ENCODE peak calls at places on chromosomes 5 and 9, in ten cellular contexts. L is heart left ventricle, V is cardiac muscle cell, I is astrocyte of the spinal cord, T is mesendoderm, J is fibroblast of mammary gland, F is fibroblast of the aortic adventitia, R is prostate gland, A is mesenchymal stem cell, X is uterus. K is an unnamed sample.

GRCh38 chr5:610744-611730 is 1.1 kb upstream of the CEP72 start:
- DNase-seq in T (no peak), L (no peak), R (no peak), I (no peak), X (no peak), J (no peak), V (no peak), F (no peak), A (no peak), K (no peak)

GRCh38 chr5:170483701-170484458 is 19.9 kb upstream of the KCNIP1 start:
- DNase-seq in A (peak), V (no peak), L (no peak), F (no peak), X (no peak), J (peak), R (no peak), I (peak), T (peak), K (no peak)

GRCh38 chr9:122551371-122551770 is 1.5 kb upstream of the OR1N2 start:
- DNase-seq in I (no peak), V (no peak), J (no peak), L (no peak), T (no peak), F (no peak), R (no peak), X (no peak), A (no peak), K (no peak)

GRCh38 chr9:90107021-90107771 is 502.4 kb downstream of the GADD45G start:
- DNase-seq in A (peak), X (peak), F (peak), T (peak), L (peak), I (peak), J (peak), R (peak), V (no peak), K (peak)

GRCh38 chr9:85536076-85536475 is 205.7 kb downstream of the AGTPBP1 start:
- DNase-seq in R (no peak), T (peak), J (peak), I (peak), A (peak), X (no peak), V (no peak), F (peak), L (no peak), K (no peak)

GRCh38 chr5:128681764-128682664 is 144.0 kb upstream of the FBN2 start:
- DNase-seq in F (no peak), T (peak), J (no peak), X (no peak), A (no peak), I (peak), R (peak), V (peak), L (no peak), K (no peak)

GRCh38 chr5:151068571-151069197 is 12.2 kb downstream of the TNIP1 start:
- DNase-seq in A (peak), T (no peak), I (peak), X (no peak), F (no peak), L (peak), R (no peak), V (no peak), J (no peak), K (no peak)

GRCh38 chr9:107249131-107249533 is 33.9 kb upstream of the RAD23B start:
- DNase-seq in L (no peak), I (peak), J (no peak), V (no peak), T (peak), X (no peak), A (peak), F (no peak), R (no peak), K (no peak)

GRCh38 chr5:98455660-98456059 is 317.8 kb upstream of the RGMB start:
- DNase-seq in T (no peak), F (peak), A (peak), I (peak), J (peak), L (no peak), R (no peak), X (no peak), V (no peak), K (no peak)

GRCh38 chr5:10364186-10364689 is 10.7 kb downstream of the MARCHF6 start:
- DNase-seq in I (no peak), J (no peak), T (peak), R (no peak), X (no peak), L (no peak), F (no peak), A (no peak), V (no peak), K (no peak)

GRCh38 chr5:91281409-91281808 is 101.7 kb downstream of the ARRDC3 start:
- DNase-seq in A (peak), J (peak), R (no peak), I (peak), T (no peak), V (no peak), F (peak), L (no peak), X (no peak), K (no peak)

GRCh38 chr5:94793113-94793815 is 174.8 kb downstream of the SLF1 start:
- DNase-seq in J (peak), R (no peak), T (no peak), I (peak), A (peak), X (no peak), F (peak), L (no peak), V (no peak), K (no peak)

GRCh38 chr9:116100711-116101111 is 52.9 kb upstream of the PAPPA start:
- DNase-seq in T (no peak), F (peak), L (no peak), I (no peak), A (no peak), V (no peak), J (peak), X (no peak), R (no peak), K (no peak)

GRCh38 chr5:676699-677076 is 16.5 kb downstream of the TPPP start:
- DNase-seq in X (no peak), I (no peak), A (no peak), V (no peak), R (no peak), L (no peak), J (no peak), T (no peak), F (no peak), K (no peak)

GRCh38 chr5:110625376-110625999 is 101.0 kb downstream of the TMEM232 start:
- DNase-seq in A (peak), F (peak), I (peak), V (peak), T (peak), J (peak), L (no peak), R (no peak), X (no peak), K (no peak)

GRCh38 chr5:160165137-160166068 is 46.2 kb upstream of the PWWP2A start:
- DNase-seq in J (peak), A (peak), V (peak), R (no peak), F (peak), I (peak), L (peak), T (peak), X (peak), K (peak)

GRCh38 chr5:178931846-178932760 is 8.9 kb upstream of the ZNF454 start:
- DNase-seq in L (no peak), T (peak), A (no peak), V (no peak), X (no peak), J (no peak), R (no peak), I (peak), F (no peak), K (no peak)

GRCh38 chr5:119411935-119412623 is 40.2 kb upstream of the HSD17B4 start:
- DNase-seq in X (peak), J (peak), L (peak), A (peak), I (peak), R (peak), F (peak), V (peak), T (peak), K (peak)

GRCh38 chr5:173324115-173325001 is 3.9 kb downstream of the STC2 start:
- DNase-seq in V (no peak), R (no peak), A (no peak), T (no peak), I (peak), X (peak), F (peak), L (peak), J (peak), K (peak)

GRCh38 chr5:134545070-134545868 is 19.8 kb downstream of the JADE2 start:
- DNase-seq in L (peak), R (no peak), J (peak), T (no peak), I (no peak), V (no peak), X (peak), F (peak), A (peak), K (no peak)

GRCh38 chr5:95080456-95080855 is 204.4 kb downstream of the MCTP1 start:
- DNase-seq in L (no peak), X (no peak), A (peak), T (no peak), R (no peak), J (no peak), F (peak), I (no peak), V (no peak), K (no peak)

GRCh38 chr9:108963459-108964143 is 29.4 kb downstream of the ABITRAM start:
- DNase-seq in V (peak), T (no peak), A (no peak), L (peak), R (peak), F (no peak), I (peak), X (no peak), J (no peak), K (no peak)

GRCh38 chr9:135581636-135582426 is 20.3 kb downstream of the PAEP start:
- DNase-seq in I (no peak), R (no peak), A (no peak), X (no peak), F (no peak), J (no peak), V (no peak), T (no peak), L (no peak), K (peak)

GRCh38 chr5:170111088-170111796 is 5.5 kb downstream of the FOXI1 start:
- DNase-seq in A (no peak), J (no peak), F (no peak), L (no peak), X (no peak), T (no peak), V (no peak), R (no peak), I (no peak), K (no peak)

GRCh38 chr5:36244076-36244475 is 2.4 kb upstream of the NADK2 start:
- DNase-seq in I (no peak), F (no peak), R (no peak), L (no peak), V (no peak), X (no peak), A (no peak), T (no peak), J (no peak), K (no peak)

GRCh38 chr5:147483961-147484707 is 25.7 kb downstream of the DPYSL3 start:
- DNase-seq in L (peak), F (peak), X (peak), R (no peak), V (no peak), A (peak), T (no peak), I (peak), J (peak), K (no peak)

GRCh38 chr5:38847549-38848341 is 1.9 kb downstream of the OSMR start:
- DNase-seq in I (peak), X (no peak), A (peak), R (no peak), T (no peak), J (no peak), V (no peak), L (no peak), F (peak), K (no peak)
- H3K4me3 ChIP-seq in I (peak), X (peak), A (no peak), R (no peak), T (no peak), J (peak), V (no peak), L (peak), F (peak), K (peak)

DNA sequence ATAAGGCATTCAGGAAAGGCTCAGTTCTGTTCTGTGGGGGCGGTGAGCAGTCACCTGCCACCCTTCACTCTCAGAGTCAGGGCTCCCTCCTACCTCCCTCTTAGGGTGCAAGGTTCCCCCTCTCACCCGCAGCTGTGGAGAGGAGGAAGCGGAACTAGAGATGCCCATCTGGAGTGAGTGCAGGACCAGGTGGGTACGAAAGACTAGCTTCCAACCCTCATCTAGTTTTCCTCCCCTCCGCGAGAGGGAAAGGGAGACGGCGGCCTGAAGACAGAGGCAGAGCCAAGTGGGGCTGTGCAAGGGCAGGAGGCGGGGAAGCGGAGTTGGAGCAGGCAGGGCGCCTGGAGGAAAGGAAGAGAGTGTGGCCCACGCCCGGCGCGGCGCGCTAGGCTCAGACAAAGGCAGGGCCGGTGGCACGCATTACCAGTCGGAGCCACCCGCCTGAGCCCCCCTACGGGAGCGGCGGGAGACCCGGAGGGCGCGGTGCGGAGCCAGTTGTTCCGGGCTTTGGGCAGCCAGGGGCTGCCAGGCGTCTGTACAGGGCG is 7.3 kb downstream of the PRR7 start:
- DNase-seq in L (no peak), A (no peak), J (no peak), R (no peak), I (no peak), F (peak), T (no peak), X (no peak), V (peak), K (no peak)
- H3K4me3 ChIP-seq in L (peak), A (peak), J (no peak), R (peak), I (peak), F (no peak), T (no peak), X (peak), V (peak), K (peak)

GRCh38 chr5:143594913-143595818 is 191.7 kb upstream of the NR3C1 start:
- DNase-seq in L (no peak), J (peak), I (peak), V (no peak), T (no peak), A (peak), F (no peak), R (peak), X (no peak), K (no peak)
- H3K4me3 ChIP-seq in L (no peak), J (no peak), I (no peak), V (no peak), T (no peak), A (no peak), F (no peak), R (no peak), X (no peak), K (no peak)

DNA sequence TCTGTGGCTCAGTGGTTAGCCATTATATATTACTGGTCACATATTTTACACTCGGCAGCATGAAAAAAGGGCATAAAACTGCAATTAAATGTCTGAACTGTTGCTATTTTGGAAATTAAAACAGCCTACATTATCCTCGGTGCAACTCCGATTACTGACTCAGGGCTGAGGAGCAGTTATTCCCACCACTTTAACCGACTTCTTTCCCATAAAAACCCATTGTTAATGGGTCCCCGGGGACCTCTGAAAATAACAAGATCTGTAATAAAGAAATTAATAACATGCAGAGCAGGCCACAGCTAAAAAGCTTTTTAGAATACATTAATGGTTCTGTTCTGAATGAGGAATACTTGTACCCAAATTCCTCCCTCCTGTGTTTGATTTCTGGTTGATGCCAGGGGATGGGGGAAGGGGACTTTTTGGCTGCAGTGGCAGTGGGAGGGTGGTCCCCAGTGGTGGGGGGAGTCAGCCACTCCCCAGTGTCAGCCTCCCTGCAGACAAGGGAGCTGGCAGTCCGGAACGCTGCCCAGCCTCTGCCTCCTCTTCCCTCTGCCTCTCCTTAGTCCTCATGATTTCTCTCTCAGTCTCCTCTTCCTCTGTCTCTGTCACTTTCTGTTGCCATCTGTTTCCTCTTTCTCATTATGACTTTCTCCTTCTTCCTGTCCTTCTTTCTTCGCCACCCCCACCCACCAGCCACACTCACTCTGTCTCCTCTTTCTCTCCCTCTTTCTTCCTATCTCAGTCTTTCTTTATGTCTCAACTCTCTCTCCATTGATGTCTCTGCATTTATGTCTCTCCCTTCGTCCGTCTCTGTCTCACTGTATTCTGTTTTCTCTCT is 59.0 kb upstream of the ZBTB43 start:
- DNase-seq in X (no peak), T (no peak), F (no peak), L (no peak), A (no peak), J (no peak), R (no peak), V (no peak), I (no peak), K (no peak)
- H3K4me3 ChIP-seq in X (no peak), T (no peak), F (no peak), L (no peak), A (no peak), J (no peak), R (no peak), V (no peak), I (no peak), K (no peak)

GRCh38 chr9:130680836-130681768 is 12.5 kb upstream of the EXOSC2 start:
- DNase-seq in L (peak), F (peak), T (peak), I (peak), X (peak), V (peak), J (peak), A (peak), R (peak), K (peak)
- H3K4me3 ChIP-seq in L (peak), F (peak), T (peak), I (peak), X (peak), V (peak), J (peak), A (peak), R (peak), K (peak)

GRCh38 chr5:143176048-143176447 is 227.4 kb downstream of the NR3C1 start:
- DNase-seq in X (no peak), T (no peak), J (no peak), R (no peak), I (no peak), A (no peak), F (no peak), V (no peak), L (no peak), K (no peak)
- H3K4me3 ChIP-seq in X (no peak), T (no peak), J (no peak), R (no peak), I (no peak), A (no peak), F (no peak), V (no peak), L (no peak), K (no peak)

DNA sequence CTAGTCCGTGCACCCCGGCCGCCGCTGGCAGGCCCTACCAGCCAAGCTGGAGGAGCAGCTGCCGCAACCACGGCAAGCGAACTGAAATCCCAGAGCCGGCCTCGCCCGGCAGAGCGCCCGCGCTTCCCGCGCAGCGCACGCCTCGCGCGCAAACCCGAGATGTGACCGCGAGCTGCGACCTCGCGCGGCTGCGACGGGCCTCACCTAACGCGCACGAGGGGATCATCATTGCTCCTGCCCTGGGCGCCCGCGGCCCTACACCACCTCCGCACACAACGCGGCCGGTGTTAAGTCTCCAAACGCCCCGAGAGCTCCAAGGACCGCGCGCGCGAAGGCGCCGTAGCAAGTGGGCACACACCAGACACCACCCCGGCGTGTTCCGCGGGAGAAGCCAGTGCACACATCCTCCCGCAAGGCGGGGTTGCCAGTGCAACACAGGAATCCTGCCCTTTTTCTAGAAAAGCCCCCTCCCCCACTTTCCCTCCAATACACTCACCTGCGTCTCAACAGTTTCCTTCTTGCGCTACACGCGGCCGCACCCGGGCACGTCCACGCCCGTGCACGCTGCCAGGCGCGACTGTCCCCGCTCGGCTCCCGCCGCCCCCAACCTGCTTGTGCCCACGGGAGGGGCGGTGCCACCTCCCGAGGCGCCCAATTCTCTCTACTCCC is 5.2 kb downstream of the ELAVL2 start:
- DNase-seq in L (no peak), J (no peak), V (peak), A (no peak), F (no peak), I (peak), T (peak), X (no peak), R (no peak), K (no peak)
- H3K4me3 ChIP-seq in L (peak), J (no peak), V (peak), A (peak), F (no peak), I (peak), T (peak), X (peak), R (peak), K (peak)